ENCODE peak calls at places on chromosomes 7 and 10, in four cellular contexts. E is K562, C is GM12878, T is HepG2. Q is an unnamed sample.

GRCh38 chr10:59315465-59315864 is 46.9 kb downstream of the FAM13C start:
- DNase-seq in E (no peak), C (no peak), T (peak), Q (no peak)

GRCh38 chr7:93945756-93946540 is 24.4 kb downstream of the GNG11 start:
- DNase-seq in E (no peak), C (no peak), T (no peak), Q (no peak)

GRCh38 chr10:81405399-81405798 is 469.6 kb upstream of the NRG3 start:
- DNase-seq in E (no peak), C (no peak), T (no peak), Q (no peak)

GRCh38 chr10:129936923-129937300 is 27.2 kb downstream of the EBF3 start:
- DNase-seq in E (no peak), C (no peak), T (no peak), Q (no peak)

GRCh38 chr10:113754768-113755167 is 3.3 kb downstream of the PLEKHS1 start:
- DNase-seq in E (no peak), C (no peak), T (no peak), Q (no peak)

GRCh38 chr10:77620731-77621130 is 16.9 kb downstream of the KCNMA1 start:
- DNase-seq in E (no peak), C (no peak), T (no peak), Q (no peak)

GRCh38 chr10:3672220-3672619 is 112.8 kb downstream of the KLF6 start:
- DNase-seq in E (no peak), C (no peak), T (no peak), Q (no peak)

GRCh38 chr10:63229192-63229591 is 96.1 kb downstream of the NRBF2 start:
- DNase-seq in E (no peak), C (no peak), T (no peak), Q (no peak)

GRCh38 chr10:96456296-96456840 is 57.4 kb downstream of the TLL2 start:
- DNase-seq in E (no peak), C (no peak), T (no peak), Q (no peak)

GRCh38 chr7:115349635-115350034 is 427.7 kb downstream of the MDFIC start:
- DNase-seq in E (no peak), C (no peak), T (no peak), Q (no peak)

GRCh38 chr10:55943403-55943802 is 417.7 kb downstream of the ZWINT start:
- DNase-seq in E (no peak), C (no peak), T (no peak), Q (no peak)

GRCh38 chr7:46115410-46115809 is 194.3 kb upstream of the IGFBP3 start:
- DNase-seq in E (no peak), C (no peak), T (no peak), Q (no peak)

DNA sequence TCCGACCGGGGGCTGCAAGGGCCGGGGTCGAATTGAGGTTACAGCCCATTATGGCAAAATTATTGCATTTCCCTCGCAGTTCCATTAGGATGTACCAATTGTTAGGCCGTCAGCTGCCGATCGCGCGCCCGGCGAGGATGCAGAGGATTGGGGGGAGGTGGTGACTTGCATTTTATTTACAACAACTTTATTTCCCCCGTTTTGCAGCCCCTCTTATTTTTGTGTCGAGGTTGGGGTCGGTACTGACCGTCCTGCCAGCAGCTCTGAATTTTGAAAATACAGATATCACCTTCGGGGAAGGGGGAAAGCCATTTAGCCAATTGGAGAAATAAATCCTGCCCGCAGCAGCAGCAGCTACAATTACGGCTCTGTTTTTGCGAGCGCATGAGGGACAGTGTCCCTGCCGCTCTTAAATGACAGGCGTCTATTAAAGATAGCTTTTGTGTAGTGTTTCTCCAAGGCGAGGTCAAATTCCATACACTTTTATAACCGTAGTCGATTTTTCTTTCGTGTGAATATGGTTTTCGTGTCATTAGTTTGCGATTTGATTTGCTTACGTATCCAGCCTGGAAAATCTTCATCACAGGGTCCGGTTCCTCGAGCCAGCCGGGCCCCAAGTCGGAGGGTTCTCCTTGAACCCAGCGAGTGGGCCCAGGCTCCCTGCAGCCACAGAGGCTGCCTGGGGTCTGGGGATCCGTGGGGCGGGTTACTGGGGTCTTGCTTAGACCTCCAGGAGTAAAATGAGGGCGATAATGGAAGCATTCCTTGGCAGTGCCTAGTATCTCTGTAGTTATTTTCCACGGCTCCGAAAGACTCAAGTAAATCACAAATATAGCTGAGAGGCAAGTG is 693 bp upstream of the HOXA5 start:
- DNase-seq in E (no peak), C (no peak), T (no peak), Q (no peak)
- TF ChIP-seq RFX5 in E (no peak), C (no peak), T (no peak), Q (no peak)

DNA sequence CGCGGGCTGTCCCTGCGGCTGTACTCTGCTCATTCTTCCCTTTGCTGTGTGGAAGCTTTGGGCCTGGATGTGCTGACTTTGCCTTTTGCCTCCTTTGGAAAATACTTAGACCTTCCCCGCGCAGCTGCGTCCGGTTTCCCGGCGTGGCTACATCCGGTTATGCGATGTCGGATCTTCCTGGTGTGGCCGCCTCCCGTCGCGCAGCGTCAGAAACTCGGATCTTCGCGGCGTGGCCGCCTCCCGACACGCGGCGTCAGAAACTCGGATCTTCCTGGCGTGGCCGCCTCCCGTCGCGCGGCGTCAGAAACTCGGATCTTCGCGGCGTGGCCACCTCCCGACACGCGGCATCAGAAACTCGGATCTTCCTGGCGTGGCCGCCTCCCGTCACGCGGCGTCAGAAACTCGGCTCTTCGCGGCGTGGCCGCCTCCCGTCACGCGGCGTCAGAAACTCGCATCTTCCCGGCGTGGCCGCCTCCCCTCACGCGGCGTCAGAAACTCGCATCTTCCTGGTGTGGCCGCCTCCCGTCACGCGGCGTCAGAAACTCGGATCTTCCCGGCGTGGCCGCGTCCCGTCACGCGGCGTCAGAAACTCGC is 50.2 kb upstream of the SUN1 start:
- DNase-seq in E (no peak), C (no peak), T (no peak), Q (no peak)
- TF ChIP-seq BHLHE40 in E (no peak), C (no peak), T (no peak), Q (no peak)

GRCh38 chr10:14381475-14381874 is 50.8 kb upstream of the FRMD4A start:
- DNase-seq in E (no peak), C (no peak), T (no peak), Q (no peak)
- TF ChIP-seq KDM1A in E (no peak), C (no peak), T (no peak), Q (no peak)

GRCh38 chr10:100021322-100021721 is 11.6 kb upstream of the DNMBP start:
- DNase-seq in E (no peak), C (peak), T (no peak), Q (peak)
- TF ChIP-seq RFX5 in E (no peak), C (no peak), T (no peak), Q (no peak)

DNA sequence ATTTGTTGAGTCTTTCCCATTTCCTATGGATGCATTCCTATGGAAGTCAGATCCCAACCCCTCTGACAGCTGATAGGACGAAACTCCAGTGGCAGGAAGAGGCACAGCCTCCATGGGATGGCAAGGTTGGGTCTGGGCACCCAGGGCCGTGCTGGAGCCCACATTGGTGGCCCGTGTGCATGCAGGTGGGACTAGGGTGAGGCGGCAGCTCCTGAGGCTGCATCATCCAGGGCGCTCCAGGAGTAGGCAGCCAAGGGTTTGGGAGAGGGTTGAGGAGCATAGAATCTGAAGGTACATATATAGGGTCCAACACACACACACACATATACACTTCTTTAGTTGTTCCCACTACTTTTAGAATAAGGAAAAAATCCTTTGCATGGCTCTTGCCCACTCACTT is 81.4 kb upstream of the BMPER start:
- DNase-seq in E (no peak), C (no peak), T (no peak), Q (no peak)
- TF ChIP-seq BHLHE40 in E (no peak), C (no peak), T (no peak), Q (no peak)

GRCh38 chr7:155533120-155533826 is 13.1 kb downstream of the CNPY1 start:
- DNase-seq in E (no peak), C (no peak), T (no peak), Q (no peak)
- TF ChIP-seq KDM1A in E (no peak), C (no peak), T (no peak), Q (no peak)

GRCh38 chr7:99394188-99394502 is 14.3 kb downstream of the PDAP1 start:
- DNase-seq in E (no peak), C (no peak), T (no peak), Q (no peak)
- TF ChIP-seq RFX5 in E (no peak), C (no peak), T (no peak), Q (no peak)

GRCh38 chr10:23053036-23053435 is 42.3 kb upstream of the MSRB2 start:
- DNase-seq in E (no peak), C (no peak), T (no peak), Q (peak)
- TF ChIP-seq BHLHE40 in E (no peak), C (no peak), T (no peak), Q (no peak)

Q was measured in A549.